ENCODE peak calls at places on chromosome 1, in five cellular contexts. E is A549; D is AG09309; H is stimulated activated CD4-positive, alpha-beta T cell treated with anti-CD3 and anti-CD28 coated beads, Interleukin-15, amount 100 ng/mL, for 24 hours; X is fibroblast of pulmonary artery. R is an unnamed sample.

GRCh38 chr1:96565546-96565945 is 156.0 kb upstream of the PTBP2 start:
- DNase-seq in E (no peak), D (no peak), H (no peak), X (peak), R (peak)

GRCh38 chr1:25610822-25611630 is 5.6 kb upstream of the MAN1C1 start:
- DNase-seq in E (no peak), D (no peak), H (peak), X (peak), R (no peak)

GRCh38 chr1:226533220-226533619 is 15.3 kb upstream of the STUM start:
- DNase-seq in E (no peak), D (no peak), H (no peak), X (no peak), R (no peak)

GRCh38 chr1:55057270-55057955 is 18.1 kb downstream of the PCSK9 start:
- DNase-seq in E (no peak), D (no peak), H (no peak), X (no peak), R (no peak)

GRCh38 chr1:154611150-154611865 is 3.3 kb upstream of the ADAR start:
- DNase-seq in E (no peak), D (no peak), H (no peak), X (peak), R (no peak)

GRCh38 chr1:19067187-19067911 is 110.9 kb upstream of the IFFO2 start:
- DNase-seq in E (peak), D (no peak), H (no peak), X (no peak), R (no peak)

GRCh38 chr1:53722025-53722424 is 16.9 kb downstream of the GLIS1 start:
- DNase-seq in E (no peak), D (no peak), H (no peak), X (no peak), R (no peak)

GRCh38 chr1:200429221-200429751 is 19.4 kb upstream of the ZNF281 start:
- DNase-seq in E (peak), D (peak), H (no peak), X (peak), R (peak)

GRCh38 chr1:178189814-178190213 is 95.9 kb downstream of the RASAL2 start:
- DNase-seq in E (peak), D (no peak), H (no peak), X (peak), R (no peak)

GRCh38 chr1:96145486-96145885 is 576.1 kb upstream of the PTBP2 start:
- DNase-seq in E (no peak), D (no peak), H (no peak), X (no peak), R (peak)

GRCh38 chr1:70509996-70510876 is 99.2 kb downstream of the CTH start:
- DNase-seq in E (peak), D (peak), H (no peak), X (peak), R (peak)

GRCh38 chr1:18668051-18668450 is 37.4 kb downstream of the PAX7 start:
- DNase-seq in E (peak), D (no peak), H (no peak), X (no peak), R (no peak)

GRCh38 chr1:154479764-154480421 is 22.1 kb upstream of the TDRD10 start:
- DNase-seq in E (peak), D (peak), H (peak), X (peak), R (peak)

GRCh38 chr1:22131875-22132486 is 10.9 kb downstream of the WNT4 start:
- DNase-seq in E (peak), D (no peak), H (peak), X (no peak), R (no peak)

GRCh38 chr1:169368406-169368769 is 393 bp downstream of the BLZF1 start:
- DNase-seq in E (no peak), D (no peak), H (peak), X (no peak), R (no peak)

GRCh38 chr1:100866041-100866900 is 28.4 kb downstream of the EXTL2 start:
- DNase-seq in E (peak), D (peak), H (no peak), X (peak), R (peak)

GRCh38 chr1:207883660-207884245 is 27.2 kb downstream of the CD34 start:
- DNase-seq in E (no peak), D (no peak), H (peak), X (no peak), R (no peak)

GRCh38 chr1:24393892-24394291 is 19.7 kb downstream of the STPG1 start:
- DNase-seq in E (peak), D (no peak), H (no peak), X (peak), R (peak)

GRCh38 chr1:23837905-23838304 is 12.7 kb upstream of the HMGCL start:
- DNase-seq in E (no peak), D (no peak), H (peak), X (no peak), R (no peak)

GRCh38 chr1:58660105-58660504 is 39.8 kb downstream of the MYSM1 start:
- DNase-seq in E (peak), D (no peak), H (no peak), X (no peak), R (no peak)

GRCh38 chr1:89721351-89721750 is 88.4 kb downstream of the LRRC8C start:
- DNase-seq in E (no peak), D (no peak), H (peak), X (peak), R (peak)

GRCh38 chr1:94792876-94793605 is 27.1 kb upstream of the SLC44A3 start:
- DNase-seq in E (no peak), D (peak), H (no peak), X (peak), R (no peak)

GRCh38 chr1:6209661-6210605 is 4.0 kb downstream of the RNF207 start:
- DNase-seq in E (no peak), D (no peak), H (peak), X (no peak), R (no peak)

GRCh38 chr1:214282696-214283225 is 1.8 kb downstream of the SMYD2 start:
- DNase-seq in E (no peak), D (no peak), H (peak), X (no peak), R (no peak)

GRCh38 chr1:204453141-204453772 is 41.3 kb downstream of the PIK3C2B start:
- DNase-seq in E (no peak), D (no peak), H (peak), X (no peak), R (no peak)

GRCh38 chr1:154741747-154742495 is 128.2 kb downstream of the KCNN3 start:
- DNase-seq in E (peak), D (no peak), H (no peak), X (peak), R (no peak)

GRCh38 chr1:230200276-230200675 is 133.2 kb downstream of the GALNT2 start:
- DNase-seq in E (no peak), D (no peak), H (no peak), X (no peak), R (no peak)

GRCh38 chr1:43214465-43215444 is 42.6 kb downstream of the CFAP57 start:
- DNase-seq in E (no peak), D (no peak), H (no peak), X (peak), R (no peak)

GRCh38 chr1:89888480-89889335 is 67.9 kb downstream of the LRRC8D start:
- DNase-seq in E (no peak), D (no peak), H (no peak), X (no peak), R (peak)

GRCh38 chr1:43978551-43979260 is at the start of gene B4GALT2:
- DNase-seq in E (no peak), D (no peak), H (peak), X (no peak), R (peak)

GRCh38 chr1:25932321-25932720 is 26.1 kb upstream of the STMN1 start:
- DNase-seq in E (no peak), D (no peak), H (no peak), X (no peak), R (no peak)

GRCh38 chr1:229286099-229286766 is 15.3 kb downstream of the RAB4A start:
- DNase-seq in E (no peak), D (no peak), H (no peak), X (no peak), R (no peak)

GRCh38 chr1:202632241-202632640 is 78.0 kb downstream of the SYT2 start:
- DNase-seq in E (no peak), D (no peak), H (no peak), X (no peak), R (no peak)

GRCh38 chr1:227265891-227266290 is 52.4 kb downstream of the CDC42BPA start:
- DNase-seq in E (no peak), D (no peak), H (no peak), X (no peak), R (no peak)

GRCh38 chr1:70745199-70745598 is 302.4 kb downstream of the PTGER3 start:
- DNase-seq in E (no peak), D (no peak), H (no peak), X (peak), R (no peak)

R was measured in NCI-H226.